ENCODE peak calls at places on chromosomes 16 and 17, in four cellular contexts. One of them, this sample, is unnamed.

GRCh38 chr17:50531428-50532025 is 1.0 kb upstream of the EPN3 start:
- DNase-seq in AG04450: no peak
- DNase-seq in neural crest cell: no peak
- DNase-seq in IMR-90: no peak
- DNase-seq in this sample: no peak

GRCh38 chr17:3988297-3989120 is 24.3 kb upstream of the ATP2A3 start:
- DNase-seq in AG04450: no peak
- DNase-seq in IMR-90: peak
- DNase-seq in neural crest cell: no peak
- DNase-seq in this sample: no peak

GRCh38 chr17:32586666-32587065 is 99.9 kb downstream of the CDK5R1 start:
- DNase-seq in neural crest cell: no peak
- DNase-seq in AG04450: no peak
- DNase-seq in IMR-90: no peak
- DNase-seq in this sample: no peak

GRCh38 chr17:30366536-30366935 is 12.2 kb upstream of the CPD start:
- DNase-seq in AG04450: no peak
- DNase-seq in neural crest cell: no peak
- DNase-seq in IMR-90: no peak
- DNase-seq in this sample: no peak

GRCh38 chr16:70737377-70738082 is 51.7 kb upstream of the MTSS2 start:
- DNase-seq in neural crest cell: no peak
- DNase-seq in AG04450: peak
- DNase-seq in IMR-90: peak
- DNase-seq in this sample: peak

GRCh38 chr16:46885960-46886763 is 2.0 kb downstream of the GPT2 start:
- DNase-seq in neural crest cell: no peak
- DNase-seq in AG04450: peak
- DNase-seq in IMR-90: peak
- DNase-seq in this sample: no peak

GRCh38 chr16:86664518-86665318 is 86.4 kb downstream of the FOXL1 start:
- DNase-seq in IMR-90: peak
- DNase-seq in neural crest cell: no peak
- DNase-seq in AG04450: peak
- DNase-seq in this sample: peak

GRCh38 chr16:4347765-4348509 is 3.2 kb downstream of the PAM16 start:
- DNase-seq in neural crest cell: no peak
- DNase-seq in IMR-90: no peak
- DNase-seq in AG04450: no peak
- DNase-seq in this sample: no peak

GRCh38 chr16:65023802-65024201 is 98.1 kb downstream of the CDH11 start:
- DNase-seq in IMR-90: no peak
- DNase-seq in AG04450: no peak
- DNase-seq in neural crest cell: no peak
- DNase-seq in this sample: no peak

GRCh38 chr17:82862758-82863645 is 23.2 kb upstream of the ZNF750 start:
- DNase-seq in neural crest cell: no peak
- DNase-seq in AG04450: no peak
- DNase-seq in IMR-90: no peak
- DNase-seq in this sample: no peak

GRCh38 chr17:78924481-78925151 is 571 bp downstream of the TIMP2 start:
- DNase-seq in AG04450: no peak
- DNase-seq in IMR-90: no peak
- DNase-seq in neural crest cell: peak
- DNase-seq in this sample: no peak

GRCh38 chr17:78923660-78924453 is 1.3 kb downstream of the TIMP2 start:
- DNase-seq in IMR-90: no peak
- DNase-seq in AG04450: no peak
- DNase-seq in neural crest cell: no peak
- DNase-seq in this sample: peak

GRCh38 chr17:78925662-78926555 is 722 bp upstream of the TIMP2 start:
- DNase-seq in IMR-90: peak
- DNase-seq in neural crest cell: no peak
- DNase-seq in AG04450: peak
- DNase-seq in this sample: peak

GRCh38 chr17:78922876-78923498 is 2.2 kb downstream of the TIMP2 start:
- DNase-seq in IMR-90: no peak
- DNase-seq in AG04450: no peak
- DNase-seq in neural crest cell: no peak
- DNase-seq in this sample: no peak

DNA sequence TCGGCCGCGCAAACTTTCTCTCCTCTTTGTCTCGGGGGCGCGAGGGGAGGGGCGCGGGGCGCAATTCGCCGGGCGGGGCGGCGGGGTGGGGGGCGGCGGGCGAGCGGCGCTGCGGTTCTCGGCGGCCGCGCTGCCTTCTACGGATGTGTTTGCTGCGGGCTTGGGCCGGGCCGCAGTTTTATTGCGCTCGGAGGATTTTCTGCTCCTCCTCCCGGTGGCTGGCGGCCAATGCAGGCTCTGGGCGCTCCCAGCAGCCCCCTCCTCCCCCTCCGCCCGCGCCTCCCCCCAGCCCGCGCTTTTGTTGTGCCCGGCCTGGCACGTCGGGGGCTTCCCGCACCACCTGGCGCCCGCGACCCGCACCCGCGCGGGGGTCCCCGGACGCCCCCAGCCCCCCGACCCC is at the start of gene TIMP2:
- DNase-seq in AG04450: peak
- DNase-seq in IMR-90: peak
- DNase-seq in neural crest cell: peak
- DNase-seq in this sample: peak
- TF ChIP-seq CTCF in AG04450: no peak
- TF ChIP-seq CTCF in IMR-90: peak
- TF ChIP-seq CTCF in neural crest cell: peak
- TF ChIP-seq CTCF in this sample: peak

GRCh38 chr17:27805520-27806146 is 5.3 kb upstream of the NOS2 start:
- DNase-seq in neural crest cell: peak
- DNase-seq in IMR-90: peak
- DNase-seq in AG04450: peak
- DNase-seq in this sample: peak
- TF ChIP-seq CTCF in neural crest cell: peak
- TF ChIP-seq CTCF in IMR-90: peak
- TF ChIP-seq CTCF in AG04450: peak
- TF ChIP-seq CTCF in this sample: peak

GRCh38 chr16:68902376-68903345 is 59.3 kb downstream of the TANGO6 start:
- DNase-seq in neural crest cell: peak
- DNase-seq in AG04450: peak
- DNase-seq in IMR-90: peak
- DNase-seq in this sample: no peak
- TF ChIP-seq CTCF in neural crest cell: peak
- TF ChIP-seq CTCF in AG04450: peak
- TF ChIP-seq CTCF in IMR-90: peak
- TF ChIP-seq CTCF in this sample: no peak

DNA sequence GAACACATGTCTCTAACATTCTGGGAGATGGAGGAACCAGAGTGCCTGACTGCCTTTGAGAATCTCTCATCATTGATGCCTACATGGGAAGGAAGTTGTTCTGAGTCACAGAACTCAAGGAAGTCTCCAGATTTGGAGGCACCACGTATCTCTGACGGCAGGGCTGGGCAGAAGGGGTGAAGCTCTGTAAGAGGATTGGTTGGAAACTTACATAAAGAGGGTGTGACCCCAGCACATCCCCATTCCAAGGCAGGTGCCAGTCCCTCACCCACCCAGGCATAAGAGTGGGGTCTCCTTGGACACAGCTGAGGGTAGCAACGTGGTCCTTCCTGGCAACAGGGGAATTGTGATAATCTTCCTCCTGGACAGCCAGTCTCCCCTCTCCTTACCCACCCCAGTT is 17.4 kb downstream of the TNFRSF13B start:
- DNase-seq in IMR-90: no peak
- DNase-seq in AG04450: no peak
- DNase-seq in neural crest cell: no peak
- DNase-seq in this sample: no peak
- TF ChIP-seq CTCF in IMR-90: no peak
- TF ChIP-seq CTCF in AG04450: no peak
- TF ChIP-seq CTCF in neural crest cell: no peak
- TF ChIP-seq CTCF in this sample: no peak

GRCh38 chr16:49441366-49441780 is 67.8 kb downstream of the C16orf78 start:
- DNase-seq in AG04450: no peak
- DNase-seq in IMR-90: no peak
- DNase-seq in neural crest cell: peak
- DNase-seq in this sample: no peak
- TF ChIP-seq CTCF in AG04450: no peak
- TF ChIP-seq CTCF in IMR-90: no peak
- TF ChIP-seq CTCF in neural crest cell: peak
- TF ChIP-seq CTCF in this sample: no peak

GRCh38 chr16:53695070-53695469 is 8.6 kb downstream of the RPGRIP1L start:
- DNase-seq in AG04450: peak
- DNase-seq in IMR-90: peak
- DNase-seq in neural crest cell: no peak
- DNase-seq in this sample: no peak

GRCh38 chr16:53689636-53690035 is 14.0 kb downstream of the RPGRIP1L start:
- DNase-seq in IMR-90: peak
- DNase-seq in neural crest cell: no peak
- DNase-seq in AG04450: no peak
- DNase-seq in this sample: no peak

DNA sequence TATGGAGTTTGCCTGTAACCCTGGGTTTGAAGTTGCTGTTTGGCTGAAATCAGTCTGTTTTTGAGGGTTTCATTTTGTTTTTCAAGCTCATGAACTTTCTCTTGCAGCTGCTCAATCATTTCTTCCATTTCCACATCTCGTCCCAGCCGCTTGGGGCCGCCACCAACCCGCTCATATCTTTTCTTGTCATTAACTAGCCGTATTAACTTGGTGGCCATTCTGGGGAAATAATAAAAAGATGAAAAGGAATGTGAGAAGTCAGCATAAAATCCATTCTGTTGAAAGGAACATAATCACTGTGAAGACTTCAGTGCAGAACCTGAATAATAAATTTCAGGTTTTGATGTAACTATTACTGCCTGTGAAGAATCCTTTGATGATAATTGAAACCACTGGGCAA is 11.5 kb downstream of the RPGRIP1L start:
- DNase-seq in neural crest cell: no peak
- DNase-seq in AG04450: no peak
- DNase-seq in IMR-90: no peak
- DNase-seq in this sample: no peak
- TF ChIP-seq CTCF in neural crest cell: peak
- TF ChIP-seq CTCF in AG04450: no peak
- TF ChIP-seq CTCF in IMR-90: no peak
- TF ChIP-seq CTCF in this sample: no peak

GRCh38 chr17:35596530-35597233 is 9.6 kb downstream of the AP2B1 start:
- DNase-seq in AG04450: no peak
- DNase-seq in neural crest cell: no peak
- DNase-seq in IMR-90: no peak
- DNase-seq in this sample: no peak
- TF ChIP-seq CTCF in AG04450: no peak
- TF ChIP-seq CTCF in neural crest cell: peak
- TF ChIP-seq CTCF in IMR-90: no peak
- TF ChIP-seq CTCF in this sample: no peak

DNA sequence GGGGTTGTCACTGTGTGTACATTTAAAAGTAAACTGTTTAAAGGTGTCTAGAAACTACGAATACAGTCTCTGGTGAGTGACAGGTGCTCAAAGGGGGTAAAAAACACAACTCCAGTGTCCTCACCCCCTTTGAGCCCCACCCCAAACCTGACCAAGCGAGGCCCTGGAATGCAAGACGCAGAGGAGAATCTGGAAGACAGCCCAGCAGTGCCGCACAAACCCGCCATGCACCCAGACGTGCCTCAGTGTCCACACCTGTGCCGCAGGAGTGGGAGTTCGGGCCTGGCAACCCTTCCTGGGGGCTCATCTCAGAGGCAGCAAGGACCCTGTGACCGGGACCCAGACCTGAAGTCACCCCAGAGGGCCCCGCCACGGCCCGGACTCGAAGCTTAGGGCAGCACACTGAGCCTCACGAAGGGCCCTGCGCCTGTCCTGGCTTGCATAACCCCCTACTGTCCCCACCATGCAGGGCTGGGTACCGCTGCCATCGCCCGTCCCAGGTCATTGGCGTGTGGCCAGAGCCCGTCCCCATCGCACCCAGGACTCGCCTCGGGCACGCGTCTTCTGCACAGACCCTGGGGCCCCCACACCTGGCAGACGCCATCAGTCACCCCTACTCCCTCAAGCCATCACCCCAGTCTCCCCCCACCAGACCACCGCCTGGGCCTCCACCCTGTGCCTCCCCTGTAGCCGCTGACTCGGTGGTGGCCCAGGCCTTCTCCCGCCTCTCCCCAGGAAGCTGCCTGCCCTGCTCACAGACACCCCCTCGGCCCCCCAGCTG is 33.0 kb upstream of the ZC3H18 start:
- DNase-seq in neural crest cell: no peak
- DNase-seq in AG04450: no peak
- DNase-seq in IMR-90: no peak
- DNase-seq in this sample: no peak
- TF ChIP-seq CTCF in neural crest cell: no peak
- TF ChIP-seq CTCF in AG04450: no peak
- TF ChIP-seq CTCF in IMR-90: no peak
- TF ChIP-seq CTCF in this sample: no peak